ENCODE peak calls at places on chromosomes 4 and X, in six cellular contexts. P, Q, O, K, F and G are unnamed samples.

GRCh38 chr4:169412046-169412445 is 141.3 kb upstream of the SH3RF1 start:
- DNase-seq in F (no peak), O (no peak), P (no peak), Q (peak), K (no peak), G (no peak)

GRCh38 chr4:98448923-98449322 is 187.7 kb downstream of the RAP1GDS1 start:
- DNase-seq in P (no peak), Q (no peak), F (no peak), O (no peak), K (no peak), G (no peak)

GRCh38 chrX:139759637-139760036 is 51.7 kb upstream of the MCF2 start:
- DNase-seq in F (no peak), Q (peak), P (no peak), O (no peak), K (peak), G (no peak)

GRCh38 chrX:43750248-43750676 is 94.2 kb downstream of the MAOA start:
- DNase-seq in P (peak), K (peak), O (no peak), Q (peak), F (peak), G (peak)

GRCh38 chr4:155616112-155616511 is 50.5 kb upstream of the GUCY1A1 start:
- DNase-seq in F (no peak), K (no peak), O (no peak), Q (no peak), P (no peak), G (no peak)

GRCh38 chr4:727576-727975 is 21.9 kb downstream of the PCGF3 start:
- DNase-seq in P (no peak), K (no peak), Q (no peak), O (no peak), F (no peak), G (no peak)

GRCh38 chr4:87073187-87073569 is 138.4 kb downstream of the AFF1 start:
- DNase-seq in Q (no peak), O (no peak), K (peak), P (no peak), F (no peak), G (no peak)

GRCh38 chr4:4480685-4481393 is 61.0 kb downstream of the STX18 start:
- DNase-seq in O (peak), F (no peak), P (no peak), K (peak), Q (no peak), G (peak)